ENCODE peak calls at places on chromosomes 12 and 14, in five cellular contexts. N, E, Z, M and Y are unnamed samples.

GRCh38 chr14:20680843-20681347 is 3.5 kb upstream of the RNASE4 start:
- DNase-seq in M (no peak), N (no peak), E (peak), Z (no peak), Y (no peak)

GRCh38 chr12:122208073-122208820 is 4.7 kb downstream of the B3GNT4 start:
- DNase-seq in N (no peak), E (no peak), Z (no peak), M (no peak), Y (no peak)

GRCh38 chr14:70810621-70811020 is 1.3 kb upstream of the MAP3K9 start:
- DNase-seq in M (no peak), N (no peak), Z (no peak), E (no peak), Y (no peak)

GRCh38 chr14:28671425-28671824 is 95.2 kb upstream of the FOXG1 start:
- DNase-seq in E (no peak), N (no peak), Z (peak), M (no peak), Y (no peak)

GRCh38 chr14:64708148-64709004 is 4.2 kb downstream of the PLEKHG3 start:
- DNase-seq in N (no peak), M (peak), Z (no peak), E (no peak), Y (peak)

GRCh38 chr12:130775953-130776856 is 60.1 kb upstream of the RIMBP2 start:
- DNase-seq in E (no peak), M (peak), Z (peak), N (peak), Y (peak)

GRCh38 chr12:79373896-79374499 is 316.8 kb downstream of the PAWR start:
- DNase-seq in M (no peak), N (no peak), Z (peak), E (no peak), Y (no peak)

GRCh38 chr12:120532701-120533238 is 1.4 kb upstream of the RNF10 start:
- DNase-seq in Z (no peak), N (no peak), M (no peak), E (no peak), Y (no peak)

GRCh38 chr14:36424478-36425102 is 95.4 kb downstream of the NKX2-1 start:
- DNase-seq in M (no peak), E (no peak), N (no peak), Z (no peak), Y (no peak)

GRCh38 chr14:95998656-95999055 is 40.5 kb upstream of the C14orf132 start:
- DNase-seq in E (no peak), M (no peak), N (peak), Z (peak), Y (no peak)
- TF ChIP-seq CTCF in E (peak), M (peak), N (peak), Z (peak), Y (peak)

GRCh38 chr14:68547305-68548193 is 245.3 kb downstream of the ZFP36L1 start:
- DNase-seq in N (peak), E (no peak), Z (peak), M (peak), Y (no peak)
- TF ChIP-seq CTCF in N (peak), E (no peak), Z (peak), M (no peak), Y (peak)

GRCh38 chr14:104968541-104969401 is 9.4 kb downstream of the AHNAK2 start:
- DNase-seq in Z (peak), E (no peak), N (no peak), M (no peak), Y (no peak)
- TF ChIP-seq CTCF in Z (peak), E (no peak), N (no peak), M (no peak), Y (no peak)

GRCh38 chr12:71846322-71846940 is 6.9 kb downstream of the TBC1D15 start:
- DNase-seq in M (no peak), Z (peak), E (no peak), N (no peak), Y (no peak)
- TF ChIP-seq CTCF in M (peak), Z (peak), E (peak), N (peak), Y (peak)

GRCh38 chr12:2383276-2384028 is 330.7 kb downstream of the CACNA1C start:
- DNase-seq in Z (no peak), N (no peak), M (no peak), E (no peak), Y (no peak)
- TF ChIP-seq CTCF in Z (no peak), N (no peak), M (no peak), E (no peak), Y (no peak)

GRCh38 chr12:62128186-62128965 is 131.8 kb upstream of the USP15 start:
- DNase-seq in M (no peak), Z (no peak), E (no peak), N (no peak), Y (no peak)
- TF ChIP-seq CTCF in M (no peak), Z (no peak), E (no peak), N (no peak), Y (no peak)

DNA sequence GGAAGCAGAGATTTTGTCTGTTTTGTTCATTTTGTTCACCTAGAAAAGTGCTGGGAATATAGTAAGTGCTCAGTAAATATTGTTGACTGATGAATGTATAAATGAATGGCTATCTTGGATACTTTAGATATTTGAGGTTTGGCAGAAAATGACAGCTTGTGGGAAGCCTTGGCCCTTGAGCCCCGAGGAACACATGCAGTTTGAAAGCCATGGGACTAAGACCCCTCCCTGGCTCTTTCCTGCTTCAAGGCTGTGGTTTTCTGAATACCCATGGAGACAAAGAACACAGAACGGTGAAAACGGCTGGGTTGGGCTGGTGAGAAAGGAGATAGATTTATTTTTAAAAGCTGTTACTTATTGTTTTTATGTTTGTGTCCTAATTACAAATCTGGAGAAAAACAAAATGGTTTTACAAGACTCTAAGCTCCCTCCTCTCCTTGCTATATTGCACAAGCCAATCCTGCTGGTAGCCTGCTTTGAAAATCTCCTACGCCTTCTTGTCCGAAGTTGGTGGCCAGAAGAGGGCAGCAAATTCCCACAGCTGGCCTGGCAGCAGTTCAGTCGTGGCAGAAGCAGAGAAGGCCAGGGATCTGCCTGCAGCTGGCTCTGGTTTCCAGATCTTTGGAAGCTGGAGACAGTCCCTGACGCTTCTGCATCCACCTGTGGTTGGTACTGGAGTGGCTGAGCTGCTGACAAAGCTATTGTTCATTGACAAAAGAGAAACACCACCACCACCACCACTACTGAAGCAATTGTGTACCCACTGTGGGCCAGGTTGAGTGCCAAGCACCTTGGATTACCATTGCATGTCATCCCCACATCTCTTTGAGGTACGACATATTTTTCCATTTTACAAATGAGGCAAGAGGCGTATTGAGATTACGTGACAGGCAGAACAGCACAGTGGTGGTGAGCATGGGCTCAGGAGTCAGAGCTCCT is 5.2 kb upstream of the KRT85 start:
- DNase-seq in E (no peak), Z (peak), M (peak), N (peak), Y (peak)
- TF ChIP-seq CTCF in E (peak), Z (peak), M (peak), N (peak), Y (peak)

GRCh38 chr12:118033902-118034301 is 17.4 kb downstream of the RFC5 start:
- DNase-seq in N (no peak), M (no peak), E (no peak), Z (peak), Y (no peak)

GRCh38 chr12:118035194-118036041 is 18.9 kb downstream of the RFC5 start:
- DNase-seq in Z (peak), N (no peak), E (no peak), M (no peak), Y (no peak)

GRCh38 chr12:118033331-118033730 is 16.8 kb downstream of the RFC5 start:
- DNase-seq in N (no peak), Z (no peak), E (no peak), M (no peak), Y (no peak)

GRCh38 chr12:118036672-118037411 is 20.3 kb downstream of the RFC5 start:
- DNase-seq in Z (no peak), M (no peak), N (no peak), E (no peak), Y (no peak)

GRCh38 chr12:118034429-118035193 is 18.1 kb downstream of the RFC5 start:
- DNase-seq in M (no peak), N (no peak), Z (peak), E (no peak), Y (no peak)
- TF ChIP-seq CTCF in M (no peak), N (peak), Z (peak), E (no peak), Y (peak)

DNA sequence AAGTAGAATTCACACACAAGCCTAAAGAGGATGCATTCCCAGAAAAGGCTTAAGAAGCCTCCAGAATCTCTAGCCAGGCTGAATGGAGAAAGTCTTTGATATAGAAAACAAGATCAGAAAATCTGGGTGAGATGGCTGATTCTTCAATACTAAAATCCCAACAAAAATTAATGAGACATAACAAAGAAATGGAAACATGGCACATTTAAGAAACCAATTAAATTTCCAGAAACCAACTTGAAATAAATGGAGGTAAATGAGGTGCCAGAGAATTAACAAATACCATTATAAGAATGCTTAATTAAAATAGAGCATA is 51.9 kb downstream of the CPSF6 start:
- DNase-seq in N (no peak), E (no peak), Z (no peak), M (no peak), Y (no peak)
- TF ChIP-seq CTCF in N (no peak), E (no peak), Z (no peak), M (no peak), Y (no peak)